ENCODE peak calls at places on chromosome 16, in five cellular contexts. D is NCI-H345; T is stimulated activated CD4-positive, alpha-beta T cell treated with anti-CD3 and anti-CD28 coated beads, TNF-alpha, amount 100 ng/mL, for 1 hour; L is GM23338; P is GM23248. V is an unnamed sample.

GRCh38 chr16:68155425-68155824 is 70.3 kb downstream of the NFATC3 start:
- DNase-seq in D (no peak), T (no peak), L (no peak), P (no peak), V (no peak)

GRCh38 chr16:425740-426114 is 278 bp downstream of the RAB11FIP3 start:
- DNase-seq in D (no peak), T (no peak), L (peak; percentile 55), P (peak; percentile 59), V (peak; percentile 33)

GRCh38 chr16:535446-536405 is 8.2 kb downstream of the CAPN15 start:
- DNase-seq in D (no peak), T (no peak), L (no peak), P (peak; percentile 98), V (no peak)

GRCh38 chr16:64440421-64440831 is 681.4 kb downstream of the CDH11 start:
- DNase-seq in D (no peak), T (no peak), L (no peak), P (peak; percentile 97), V (no peak)

GRCh38 chr16:23452572-23453337 is at the start of gene COG7:
- DNase-seq in D (peak; percentile 84), T (peak; percentile 70), L (peak; percentile 93), P (peak; percentile 96), V (peak; percentile 55)

GRCh38 chr16:20383106-20384029 is 21.2 kb downstream of the PDILT start:
- DNase-seq in D (peak; percentile 83), T (no peak), L (peak; percentile 92), P (peak; percentile 72), V (peak; percentile 44)

GRCh38 chr16:71350821-71351557 is 7.5 kb upstream of the CALB2 start:
- DNase-seq in D (no peak), T (no peak), L (no peak), P (no peak), V (no peak)

GRCh38 chr16:65547799-65548446 is 426.1 kb upstream of the CDH11 start:
- DNase-seq in D (no peak), T (no peak), L (peak; percentile 19), P (peak; percentile 93), V (no peak)

GRCh38 chr16:84764970-84765369 is 54.8 kb upstream of the CRISPLD2 start:
- DNase-seq in D (no peak), T (no peak), L (no peak), P (no peak), V (no peak)

V was measured in NCI-H2171.